ENCODE peak calls at places on chromosomes 4 and X, in seven cellular contexts. V, P, I, Y, F, H and B are unnamed samples.

GRCh38 chr4:125072269-125072668 is 242.5 kb upstream of the FAT4 start:
- DNase-seq in V (no peak), Y (no peak), P (no peak), I (no peak), F (no peak), H (no peak), B (no peak)

GRCh38 chr4:160877087-160877790 is 1286.6 kb downstream of the FSTL5 start:
- DNase-seq in Y (no peak), F (no peak), P (no peak), I (no peak), V (no peak), H (no peak), B (no peak)

GRCh38 chr4:101232074-101232776 is 115.1 kb downstream of the PPP3CA start:
- DNase-seq in Y (no peak), I (no peak), P (peak; percentile 5), H (no peak), F (no peak), V (no peak), B (peak; percentile 79)

GRCh38 chr4:183200453-183200852 is 101.4 kb downstream of the WWC2 start:
- DNase-seq in I (no peak), Y (no peak), V (no peak), P (no peak), F (no peak), H (no peak), B (peak; percentile 92)

GRCh38 chrX:63275127-63275526 is 76.0 kb downstream of the SPIN4 start:
- DNase-seq in V (no peak), I (peak; percentile 52), H (no peak), P (no peak), Y (peak; percentile 6), F (no peak), B (peak; percentile 10)

GRCh38 chrX:21875013-21875412 is 19.2 kb downstream of the YY2 start:
- DNase-seq in F (no peak), Y (no peak), P (no peak), V (no peak), I (no peak), H (no peak), B (no peak)

GRCh38 chr4:8306511-8307021 is 37.0 kb downstream of the HTRA3 start:
- DNase-seq in Y (no peak), F (peak; percentile 47), V (no peak), H (no peak), P (no peak), I (no peak), B (no peak)

GRCh38 chr4:86032476-86033022 is 327.3 kb downstream of the MAPK10 start:
- DNase-seq in H (no peak), V (no peak), I (no peak), Y (no peak), P (no peak), F (no peak), B (peak; percentile 83)

GRCh38 chrX:9320940-9321339 is 143.9 kb upstream of the TBL1X start:
- DNase-seq in H (no peak), Y (no peak), F (no peak), I (no peak), P (no peak), V (no peak), B (peak; percentile 62)

GRCh38 chr4:124061413-124061812 is 651.1 kb downstream of the ANKRD50 start:
- DNase-seq in P (no peak), Y (no peak), H (no peak), I (no peak), V (no peak), F (no peak), B (peak; percentile 44)

GRCh38 chrX:66149519-66149918 is 14.5 kb upstream of the HEPH start:
- DNase-seq in I (no peak), P (no peak), Y (no peak), F (no peak), H (no peak), V (no peak), B (no peak)

GRCh38 chrX:41507899-41508298 is 60.8 kb downstream of the NYX start:
- DNase-seq in Y (no peak), H (no peak), V (no peak), I (no peak), P (no peak), F (no peak), B (peak; percentile 35)

GRCh38 chr4:118947095-118947494 is 58.4 kb downstream of the SYNPO2 start:
- DNase-seq in I (no peak), F (no peak), Y (no peak), P (no peak), H (no peak), V (no peak), B (no peak)

GRCh38 chr4:8560265-8561047 is 19.7 kb upstream of the GPR78 start:
- DNase-seq in Y (no peak), V (no peak), H (no peak), P (no peak), I (no peak), F (peak; percentile 35), B (no peak)

GRCh38 chr4:98232202-98232601 is 29.0 kb upstream of the RAP1GDS1 start:
- DNase-seq in I (no peak), F (no peak), P (no peak), Y (no peak), V (no peak), H (no peak), B (peak; percentile 30)